ENCODE peak calls at places on chromosomes 4 and X, in six cellular contexts. I is activated CD4-positive, alpha-beta T cell treated with anti-CD3 and anti-CD28 coated beads, Interleukin-2, amount 10 ng/mL, durations not matched to agents 24 days and 14 days; Q is heart left ventricle; M is uterus; W is AG08395; E is COR-L47. N is an unnamed sample.

GRCh38 chr4:88006956-88007303 is 505 bp upstream of the PKD2 start:
- DNase-seq in I (no peak), Q (no peak), M (no peak), W (no peak), E (no peak), N (no peak)

GRCh38 chrX:73850124-73851013 is 287.4 kb downstream of the CHIC1 start:
- DNase-seq in I (no peak), Q (no peak), M (peak; percentile 33), W (peak; percentile 31), E (no peak), N (no peak)

GRCh38 chr4:35963969-35964515 is 280.3 kb downstream of the ARAP2 start:
- DNase-seq in I (no peak), Q (no peak), M (no peak), W (no peak), E (no peak), N (no peak)

GRCh38 chr4:128769011-128769410 is 40.5 kb upstream of the JADE1 start:
- DNase-seq in I (no peak), Q (no peak), M (no peak), W (no peak), E (no peak), N (no peak)

GRCh38 chr4:165874072-165874798 is 1.2 kb downstream of the TLL1 start:
- DNase-seq in I (no peak), Q (no peak), M (no peak), W (no peak), E (peak; percentile 68), N (no peak)

GRCh38 chrX:115949900-115950822 is 220.4 kb upstream of the AGTR2 start:
- DNase-seq in I (no peak), Q (no peak), M (no peak), W (no peak), E (peak; percentile 43), N (no peak)

GRCh38 chrX:71622347-71623104 is 4.2 kb upstream of the CXCR3 start:
- DNase-seq in I (peak; percentile 86), Q (peak; percentile 85), M (peak; percentile 80), W (peak; percentile 86), E (no peak), N (no peak)

GRCh38 chrX:150085881-150086280 is 147.6 kb upstream of the EOLA2 start:
- DNase-seq in I (no peak), Q (no peak), M (no peak), W (no peak), E (no peak), N (no peak)

GRCh38 chr4:180674629-180675367 is 1568.4 kb upstream of the TENM3 start:
- DNase-seq in I (no peak), Q (no peak), M (no peak), W (no peak), E (peak; percentile 81), N (no peak)

GRCh38 chr4:188550296-188550695 is 411.1 kb downstream of the TRIML1 start:
- DNase-seq in I (no peak), Q (no peak), M (no peak), W (peak; percentile 4), E (no peak), N (no peak)

GRCh38 chr4:93749351-93749761 is 79.2 kb upstream of the ATOH1 start:
- DNase-seq in I (no peak), Q (no peak), M (no peak), W (no peak), E (no peak), N (no peak)

GRCh38 chrX:101462892-101463291 is 22.4 kb upstream of the ARMCX4 start:
- DNase-seq in I (peak; percentile 55), Q (no peak), M (no peak), W (peak; percentile 54), E (peak; percentile 37), N (no peak)

GRCh38 chr4:1049591-1049905 is 38.1 kb downstream of the FGFRL1 start:
- DNase-seq in I (no peak), Q (no peak), M (peak; percentile 18), W (no peak), E (no peak), N (no peak)

GRCh38 chr4:53614616-53615015 is 23.3 kb upstream of the LNX1 start:
- DNase-seq in I (no peak), Q (no peak), M (no peak), W (no peak), E (no peak), N (no peak)

GRCh38 chr4:188941524-188942109 is 802.4 kb downstream of the TRIML1 start:
- DNase-seq in I (no peak), Q (no peak), M (no peak), W (peak; percentile 88), E (no peak), N (no peak)

GRCh38 chr4:1172228-1172851 is at the start of gene SPON2:
- DNase-seq in I (no peak), Q (no peak), M (peak; percentile 72), W (peak; percentile 56), E (no peak), N (no peak)

GRCh38 chrX:70969635-70970481 is 39.0 kb upstream of the SLC7A3 start:
- DNase-seq in I (no peak), Q (no peak), M (no peak), W (no peak), E (no peak), N (no peak)

GRCh38 chr4:51932261-51932660 is 87.9 kb downstream of the LRRC66 start:
- DNase-seq in I (no peak), Q (no peak), M (no peak), W (peak; percentile 55), E (no peak), N (no peak)

GRCh38 chrX:1075156-1075555 is 137.3 kb downstream of the CRLF2 start:
- DNase-seq in I (no peak), Q (no peak), M (no peak), W (no peak), E (no peak), N (no peak)

GRCh38 chr4:138051157-138051556 is 191.0 kb downstream of the SLC7A11 start:
- DNase-seq in I (no peak), Q (no peak), M (no peak), W (peak; percentile 25), E (no peak), N (no peak)

GRCh38 chr4:107709916-107710315 is 10.1 kb downstream of the PAPSS1 start:
- DNase-seq in I (no peak), Q (no peak), M (no peak), W (no peak), E (no peak), N (no peak)

GRCh38 chr4:128737098-128737513 is 72.4 kb upstream of the JADE1 start:
- DNase-seq in I (no peak), Q (peak; percentile 64), M (no peak), W (no peak), E (no peak), N (no peak)

GRCh38 chrX:79259073-79259689 is 108.0 kb downstream of the ITM2A start:
- DNase-seq in I (peak; percentile 89), Q (peak; percentile 21), M (no peak), W (no peak), E (no peak), N (peak; percentile 20)

N was measured in stimulated activated effector memory CD8-positive, alpha-beta T cell treated with anti-CD3 and anti-CD28 coated beads, Interleukin-12 subunit alpha, Interleukin-12 subunit beta, amount 100 ng/mL, for 72 hours.